ENCODE peak calls at places on chromosomes 1 and 21, in six cellular contexts. One of them, this sample, is unnamed.

GRCh38 chr21:46061950-46062349 is 36.0 kb upstream of the COL6A2 start:
- DNase-seq in activated gamma-delta T cell treated with Interleukin-2 at 50 U/mL for 16 hours: no peak
- DNase-seq in left ventricle myocardium inferior: no peak
- DNase-seq in LoVo: no peak
- DNase-seq in bronchial epithelial cell: no peak
- DNase-seq in activated naive CD4-positive, alpha-beta T cell treated with anti-CD3 and anti-CD28 coated beads, Interleukin-2, amount 10 ng/mL, durations not matched to agents 7 days and 5 days: no peak
- DNase-seq in this sample: no peak

GRCh38 chr1:47894718-47895393 is 102.3 kb downstream of the TRABD2B start:
- DNase-seq in activated gamma-delta T cell treated with Interleukin-2 at 50 U/mL for 16 hours: no peak
- DNase-seq in left ventricle myocardium inferior: no peak
- DNase-seq in LoVo: peak; percentile 61
- DNase-seq in bronchial epithelial cell: peak; percentile 86
- DNase-seq in activated naive CD4-positive, alpha-beta T cell treated with anti-CD3 and anti-CD28 coated beads, Interleukin-2, amount 10 ng/mL, durations not matched to agents 7 days and 5 days: no peak
- DNase-seq in this sample: no peak

GRCh38 chr21:38341546-38342012 is 84.8 kb downstream of the KCNJ15 start:
- DNase-seq in activated gamma-delta T cell treated with Interleukin-2 at 50 U/mL for 16 hours: no peak
- DNase-seq in left ventricle myocardium inferior: no peak
- DNase-seq in LoVo: no peak
- DNase-seq in bronchial epithelial cell: no peak
- DNase-seq in activated naive CD4-positive, alpha-beta T cell treated with anti-CD3 and anti-CD28 coated beads, Interleukin-2, amount 10 ng/mL, durations not matched to agents 7 days and 5 days: no peak
- DNase-seq in this sample: no peak

GRCh38 chr1:178774263-178774662 is 49.2 kb downstream of the RALGPS2 start:
- DNase-seq in activated gamma-delta T cell treated with Interleukin-2 at 50 U/mL for 16 hours: no peak
- DNase-seq in left ventricle myocardium inferior: no peak
- DNase-seq in LoVo: peak; percentile 20
- DNase-seq in bronchial epithelial cell: peak; percentile 20
- DNase-seq in activated naive CD4-positive, alpha-beta T cell treated with anti-CD3 and anti-CD28 coated beads, Interleukin-2, amount 10 ng/mL, durations not matched to agents 7 days and 5 days: no peak
- DNase-seq in this sample: peak; percentile 4

GRCh38 chr1:12490547-12491142 is 127.4 kb downstream of the DHRS3 start:
- DNase-seq in activated gamma-delta T cell treated with Interleukin-2 at 50 U/mL for 16 hours: no peak
- DNase-seq in left ventricle myocardium inferior: no peak
- DNase-seq in LoVo: no peak
- DNase-seq in bronchial epithelial cell: no peak
- DNase-seq in activated naive CD4-positive, alpha-beta T cell treated with anti-CD3 and anti-CD28 coated beads, Interleukin-2, amount 10 ng/mL, durations not matched to agents 7 days and 5 days: no peak
- DNase-seq in this sample: no peak

GRCh38 chr1:175132456-175132855 is 60.1 kb downstream of the KIAA0040 start:
- DNase-seq in activated gamma-delta T cell treated with Interleukin-2 at 50 U/mL for 16 hours: no peak
- DNase-seq in left ventricle myocardium inferior: no peak
- DNase-seq in LoVo: no peak
- DNase-seq in bronchial epithelial cell: peak; percentile 30
- DNase-seq in activated naive CD4-positive, alpha-beta T cell treated with anti-CD3 and anti-CD28 coated beads, Interleukin-2, amount 10 ng/mL, durations not matched to agents 7 days and 5 days: no peak
- DNase-seq in this sample: no peak

GRCh38 chr21:33451634-33452071 is 28.1 kb downstream of the TMEM50B start:
- DNase-seq in activated gamma-delta T cell treated with Interleukin-2 at 50 U/mL for 16 hours: no peak
- DNase-seq in left ventricle myocardium inferior: no peak
- DNase-seq in LoVo: peak; percentile 9
- DNase-seq in bronchial epithelial cell: peak; percentile 57
- DNase-seq in activated naive CD4-positive, alpha-beta T cell treated with anti-CD3 and anti-CD28 coated beads, Interleukin-2, amount 10 ng/mL, durations not matched to agents 7 days and 5 days: no peak
- DNase-seq in this sample: no peak

GRCh38 chr1:7620196-7620595 is 150.9 kb upstream of the VAMP3 start:
- DNase-seq in activated gamma-delta T cell treated with Interleukin-2 at 50 U/mL for 16 hours: no peak
- DNase-seq in left ventricle myocardium inferior: no peak
- DNase-seq in LoVo: no peak
- DNase-seq in bronchial epithelial cell: no peak
- DNase-seq in activated naive CD4-positive, alpha-beta T cell treated with anti-CD3 and anti-CD28 coated beads, Interleukin-2, amount 10 ng/mL, durations not matched to agents 7 days and 5 days: no peak
- DNase-seq in this sample: no peak

GRCh38 chr1:12525311-12526181 is 92.5 kb downstream of the DHRS3 start:
- DNase-seq in activated gamma-delta T cell treated with Interleukin-2 at 50 U/mL for 16 hours: no peak
- DNase-seq in left ventricle myocardium inferior: peak; percentile 35
- DNase-seq in LoVo: peak; percentile 31
- DNase-seq in bronchial epithelial cell: no peak
- DNase-seq in activated naive CD4-positive, alpha-beta T cell treated with anti-CD3 and anti-CD28 coated beads, Interleukin-2, amount 10 ng/mL, durations not matched to agents 7 days and 5 days: no peak
- DNase-seq in this sample: no peak

GRCh38 chr1:211543003-211543402 is 36.0 kb downstream of the SLC30A1 start:
- DNase-seq in activated gamma-delta T cell treated with Interleukin-2 at 50 U/mL for 16 hours: no peak
- DNase-seq in left ventricle myocardium inferior: no peak
- DNase-seq in LoVo: no peak
- DNase-seq in bronchial epithelial cell: no peak
- DNase-seq in activated naive CD4-positive, alpha-beta T cell treated with anti-CD3 and anti-CD28 coated beads, Interleukin-2, amount 10 ng/mL, durations not matched to agents 7 days and 5 days: no peak
- DNase-seq in this sample: no peak

GRCh38 chr1:192889082-192889481 is 80.2 kb downstream of the RGS2 start:
- DNase-seq in activated gamma-delta T cell treated with Interleukin-2 at 50 U/mL for 16 hours: no peak
- DNase-seq in left ventricle myocardium inferior: no peak
- DNase-seq in LoVo: no peak
- DNase-seq in bronchial epithelial cell: no peak
- DNase-seq in activated naive CD4-positive, alpha-beta T cell treated with anti-CD3 and anti-CD28 coated beads, Interleukin-2, amount 10 ng/mL, durations not matched to agents 7 days and 5 days: no peak
- DNase-seq in this sample: no peak

GRCh38 chr1:230754831-230755230 is 7.6 kb downstream of the CAPN9 start:
- DNase-seq in activated gamma-delta T cell treated with Interleukin-2 at 50 U/mL for 16 hours: no peak
- DNase-seq in left ventricle myocardium inferior: peak; percentile 57
- DNase-seq in LoVo: no peak
- DNase-seq in bronchial epithelial cell: no peak
- DNase-seq in activated naive CD4-positive, alpha-beta T cell treated with anti-CD3 and anti-CD28 coated beads, Interleukin-2, amount 10 ng/mL, durations not matched to agents 7 days and 5 days: no peak
- DNase-seq in this sample: no peak

GRCh38 chr1:30887485-30888315 is 20.9 kb downstream of the SDC3 start:
- DNase-seq in activated gamma-delta T cell treated with Interleukin-2 at 50 U/mL for 16 hours: no peak
- DNase-seq in left ventricle myocardium inferior: no peak
- DNase-seq in LoVo: no peak
- DNase-seq in bronchial epithelial cell: no peak
- DNase-seq in activated naive CD4-positive, alpha-beta T cell treated with anti-CD3 and anti-CD28 coated beads, Interleukin-2, amount 10 ng/mL, durations not matched to agents 7 days and 5 days: no peak
- DNase-seq in this sample: no peak

GRCh38 chr1:41455479-41456271 is 28.8 kb downstream of the EDN2 start:
- DNase-seq in activated gamma-delta T cell treated with Interleukin-2 at 50 U/mL for 16 hours: no peak
- DNase-seq in left ventricle myocardium inferior: peak; percentile 76
- DNase-seq in LoVo: no peak
- DNase-seq in bronchial epithelial cell: peak; percentile 55
- DNase-seq in activated naive CD4-positive, alpha-beta T cell treated with anti-CD3 and anti-CD28 coated beads, Interleukin-2, amount 10 ng/mL, durations not matched to agents 7 days and 5 days: no peak
- DNase-seq in this sample: no peak

GRCh38 chr1:23638188-23638619 is 53.4 kb upstream of the RPL11 start:
- DNase-seq in activated gamma-delta T cell treated with Interleukin-2 at 50 U/mL for 16 hours: no peak
- DNase-seq in left ventricle myocardium inferior: no peak
- DNase-seq in LoVo: no peak
- DNase-seq in bronchial epithelial cell: no peak
- DNase-seq in activated naive CD4-positive, alpha-beta T cell treated with anti-CD3 and anti-CD28 coated beads, Interleukin-2, amount 10 ng/mL, durations not matched to agents 7 days and 5 days: no peak
- DNase-seq in this sample: no peak

GRCh38 chr1:34825455-34826081 is 32.8 kb downstream of the GJA4 start:
- DNase-seq in activated gamma-delta T cell treated with Interleukin-2 at 50 U/mL for 16 hours: no peak
- DNase-seq in left ventricle myocardium inferior: peak; percentile 19
- DNase-seq in LoVo: no peak
- DNase-seq in bronchial epithelial cell: peak; percentile 8
- DNase-seq in activated naive CD4-positive, alpha-beta T cell treated with anti-CD3 and anti-CD28 coated beads, Interleukin-2, amount 10 ng/mL, durations not matched to agents 7 days and 5 days: no peak
- DNase-seq in this sample: no peak

GRCh38 chr1:24945354-24946326 is 15.6 kb upstream of the RUNX3 start:
- DNase-seq in activated gamma-delta T cell treated with Interleukin-2 at 50 U/mL for 16 hours: no peak
- DNase-seq in left ventricle myocardium inferior: no peak
- DNase-seq in LoVo: no peak
- DNase-seq in bronchial epithelial cell: no peak
- DNase-seq in activated naive CD4-positive, alpha-beta T cell treated with anti-CD3 and anti-CD28 coated beads, Interleukin-2, amount 10 ng/mL, durations not matched to agents 7 days and 5 days: no peak
- DNase-seq in this sample: no peak

GRCh38 chr1:94602312-94602711 is 60.8 kb upstream of the F3 start:
- DNase-seq in activated gamma-delta T cell treated with Interleukin-2 at 50 U/mL for 16 hours: no peak
- DNase-seq in left ventricle myocardium inferior: no peak
- DNase-seq in LoVo: peak; percentile 73
- DNase-seq in bronchial epithelial cell: peak; percentile 70
- DNase-seq in activated naive CD4-positive, alpha-beta T cell treated with anti-CD3 and anti-CD28 coated beads, Interleukin-2, amount 10 ng/mL, durations not matched to agents 7 days and 5 days: peak; percentile 44
- DNase-seq in this sample: peak; percentile 78

GRCh38 chr1:117009132-117009531 is 7.6 kb downstream of the CD101 start:
- DNase-seq in activated gamma-delta T cell treated with Interleukin-2 at 50 U/mL for 16 hours: no peak
- DNase-seq in left ventricle myocardium inferior: no peak
- DNase-seq in LoVo: no peak
- DNase-seq in bronchial epithelial cell: no peak
- DNase-seq in activated naive CD4-positive, alpha-beta T cell treated with anti-CD3 and anti-CD28 coated beads, Interleukin-2, amount 10 ng/mL, durations not matched to agents 7 days and 5 days: peak; percentile 43
- DNase-seq in this sample: no peak

GRCh38 chr1:201916649-201917249 is 28.1 kb downstream of the SHISA4 start:
- DNase-seq in activated gamma-delta T cell treated with Interleukin-2 at 50 U/mL for 16 hours: no peak
- DNase-seq in left ventricle myocardium inferior: peak; percentile 41
- DNase-seq in LoVo: peak; percentile 37
- DNase-seq in bronchial epithelial cell: peak; percentile 35
- DNase-seq in activated naive CD4-positive, alpha-beta T cell treated with anti-CD3 and anti-CD28 coated beads, Interleukin-2, amount 10 ng/mL, durations not matched to agents 7 days and 5 days: no peak
- DNase-seq in this sample: no peak

GRCh38 chr1:105664495-105664894 is 1392.0 kb upstream of the PRMT6 start:
- DNase-seq in activated gamma-delta T cell treated with Interleukin-2 at 50 U/mL for 16 hours: no peak
- DNase-seq in left ventricle myocardium inferior: no peak
- DNase-seq in LoVo: no peak
- DNase-seq in bronchial epithelial cell: peak; percentile 29
- DNase-seq in activated naive CD4-positive, alpha-beta T cell treated with anti-CD3 and anti-CD28 coated beads, Interleukin-2, amount 10 ng/mL, durations not matched to agents 7 days and 5 days: no peak
- DNase-seq in this sample: no peak

GRCh38 chr1:183590225-183591191 is at the start of gene NCF2:
- DNase-seq in activated gamma-delta T cell treated with Interleukin-2 at 50 U/mL for 16 hours: no peak
- DNase-seq in left ventricle myocardium inferior: no peak
- DNase-seq in LoVo: peak; percentile 37
- DNase-seq in bronchial epithelial cell: peak; percentile 82
- DNase-seq in activated naive CD4-positive, alpha-beta T cell treated with anti-CD3 and anti-CD28 coated beads, Interleukin-2, amount 10 ng/mL, durations not matched to agents 7 days and 5 days: peak; percentile 66
- DNase-seq in this sample: no peak

GRCh38 chr1:230986976-230987375 is 8.1 kb downstream of the ARV1 start:
- DNase-seq in activated gamma-delta T cell treated with Interleukin-2 at 50 U/mL for 16 hours: no peak
- DNase-seq in left ventricle myocardium inferior: no peak
- DNase-seq in LoVo: no peak
- DNase-seq in bronchial epithelial cell: peak; percentile 44
- DNase-seq in activated naive CD4-positive, alpha-beta T cell treated with anti-CD3 and anti-CD28 coated beads, Interleukin-2, amount 10 ng/mL, durations not matched to agents 7 days and 5 days: no peak
- DNase-seq in this sample: no peak

GRCh38 chr1:174877208-174877673 is 122.5 kb upstream of the CACYBP start:
- DNase-seq in activated gamma-delta T cell treated with Interleukin-2 at 50 U/mL for 16 hours: no peak
- DNase-seq in left ventricle myocardium inferior: no peak
- DNase-seq in LoVo: peak; percentile 19
- DNase-seq in bronchial epithelial cell: no peak
- DNase-seq in activated naive CD4-positive, alpha-beta T cell treated with anti-CD3 and anti-CD28 coated beads, Interleukin-2, amount 10 ng/mL, durations not matched to agents 7 days and 5 days: no peak
- DNase-seq in this sample: no peak

GRCh38 chr1:6653651-6654290 is 29.1 kb downstream of the THAP3 start:
- DNase-seq in activated gamma-delta T cell treated with Interleukin-2 at 50 U/mL for 16 hours: no peak
- DNase-seq in left ventricle myocardium inferior: no peak
- DNase-seq in LoVo: no peak
- DNase-seq in bronchial epithelial cell: no peak
- DNase-seq in activated naive CD4-positive, alpha-beta T cell treated with anti-CD3 and anti-CD28 coated beads, Interleukin-2, amount 10 ng/mL, durations not matched to agents 7 days and 5 days: no peak
- DNase-seq in this sample: no peak